ENCODE peak calls at places on chromosome 20, in nine cellular contexts. H is endothelial cell of umbilical vein, X is body of pancreas, A is ovary, L is transverse colon, K is lower leg skin, P is heart left ventricle, F is IMR-90, G is K562. C is an unnamed sample.

GRCh38 chr20:53794529-53795115 is 201.0 kb upstream of the ZNF217 start:
- DNase-seq in H (no peak), K (no peak), G (no peak), A (no peak), X (no peak), P (no peak), F (peak), L (no peak), C (no peak)

GRCh38 chr20:22371843-22372242 is 212.5 kb downstream of the FOXA2 start:
- DNase-seq in F (no peak), A (no peak), H (no peak), G (no peak), X (no peak), P (no peak), K (no peak), L (no peak), C (no peak)

GRCh38 chr20:56801991-56802740 is 173.1 kb downstream of the TFAP2C start:
- DNase-seq in P (no peak), A (no peak), H (no peak), F (peak), G (no peak), X (no peak), L (no peak), K (no peak), C (no peak)

GRCh38 chr20:37330316-37330715 is 15.6 kb upstream of the SRC start:
- DNase-seq in A (no peak), F (no peak), X (no peak), H (no peak), K (no peak), P (no peak), G (no peak), L (no peak), C (no peak)

GRCh38 chr20:29443819-29444218 is 1813.6 kb upstream of the DEFB115 start:
- DNase-seq in X (no peak), G (no peak), K (no peak), L (no peak), A (no peak), P (no peak), F (no peak), H (no peak), C (no peak)

GRCh38 chr20:56542489-56543020 is 9.5 kb downstream of the FAM209B start:
- DNase-seq in X (no peak), A (no peak), F (peak), H (no peak), K (no peak), G (no peak), L (no peak), P (no peak), C (no peak)

GRCh38 chr20:63587781-63588591 is 13.9 kb upstream of the HELZ2 start:
- DNase-seq in A (no peak), L (no peak), K (no peak), G (no peak), X (no peak), P (peak), H (no peak), F (no peak), C (no peak)

GRCh38 chr20:47276856-47277541 is 79.5 kb downstream of the ZMYND8 start:
- DNase-seq in P (peak), K (peak), F (peak), X (peak), A (peak), L (no peak), G (no peak), H (peak), C (no peak)

GRCh38 chr20:62328684-62329388 is 26.0 kb downstream of the ADRM1 start:
- DNase-seq in K (no peak), H (no peak), X (no peak), L (no peak), A (no peak), G (no peak), F (no peak), P (no peak), C (no peak)

GRCh38 chr20:62327726-62328495 is 25.1 kb downstream of the ADRM1 start:
- DNase-seq in K (no peak), F (no peak), L (no peak), A (no peak), X (no peak), P (no peak), G (no peak), H (no peak), C (no peak)

GRCh38 chr20:62326959-62327725 is 24.3 kb downstream of the ADRM1 start:
- DNase-seq in P (no peak), H (no peak), X (no peak), F (no peak), G (no peak), L (no peak), K (no peak), A (no peak), C (no peak)

GRCh38 chr20:62325172-62325905 is 22.5 kb downstream of the ADRM1 start:
- DNase-seq in P (peak), G (no peak), A (no peak), K (no peak), F (no peak), L (no peak), X (no peak), H (no peak), C (no peak)

GRCh38 chr20:62326559-62326958 is 23.8 kb downstream of the ADRM1 start:
- DNase-seq in G (no peak), L (no peak), P (no peak), A (no peak), X (no peak), H (no peak), K (no peak), F (no peak), C (no peak)
- TF ChIP-seq POLR2A in G (no peak), L (no peak), P (no peak), A (no peak), X (no peak), H (no peak), K (no peak), F (no peak), C (no peak)

GRCh38 chr20:33789858-33790182 is 21.3 kb upstream of the CHMP4B start:
- DNase-seq in G (no peak), H (no peak), L (no peak), K (no peak), P (no peak), F (no peak), A (no peak), X (no peak), C (no peak)

GRCh38 chr20:33788351-33789049 is 22.6 kb upstream of the CHMP4B start:
- DNase-seq in F (no peak), H (no peak), K (no peak), G (no peak), L (peak), X (no peak), A (no peak), P (no peak), C (no peak)

GRCh38 chr20:33789109-33789857 is 21.9 kb upstream of the CHMP4B start:
- DNase-seq in K (peak), A (peak), L (peak), P (no peak), F (peak), X (peak), H (peak), G (peak), C (peak)

GRCh38 chr20:33785503-33785902 is 25.6 kb upstream of the CHMP4B start:
- DNase-seq in K (no peak), P (no peak), F (no peak), G (no peak), H (no peak), L (no peak), A (no peak), X (no peak), C (no peak)

GRCh38 chr20:33787253-33787891 is 23.8 kb upstream of the CHMP4B start:
- DNase-seq in P (no peak), H (peak), K (no peak), X (no peak), G (no peak), F (no peak), L (no peak), A (no peak), C (no peak)
- TF ChIP-seq POLR2A in P (no peak), H (peak), K (no peak), X (no peak), G (no peak), F (no peak), L (no peak), A (no peak), C (no peak)

GRCh38 chr20:1894471-1894950 is 696 bp upstream of the SIRPA start:
- DNase-seq in L (peak), X (peak), H (peak), K (no peak), A (peak), F (peak), P (peak), G (no peak), C (peak)
- TF ChIP-seq POLR2A in L (peak), X (no peak), H (peak), K (no peak), A (no peak), F (peak), P (no peak), G (no peak), C (peak)

DNA sequence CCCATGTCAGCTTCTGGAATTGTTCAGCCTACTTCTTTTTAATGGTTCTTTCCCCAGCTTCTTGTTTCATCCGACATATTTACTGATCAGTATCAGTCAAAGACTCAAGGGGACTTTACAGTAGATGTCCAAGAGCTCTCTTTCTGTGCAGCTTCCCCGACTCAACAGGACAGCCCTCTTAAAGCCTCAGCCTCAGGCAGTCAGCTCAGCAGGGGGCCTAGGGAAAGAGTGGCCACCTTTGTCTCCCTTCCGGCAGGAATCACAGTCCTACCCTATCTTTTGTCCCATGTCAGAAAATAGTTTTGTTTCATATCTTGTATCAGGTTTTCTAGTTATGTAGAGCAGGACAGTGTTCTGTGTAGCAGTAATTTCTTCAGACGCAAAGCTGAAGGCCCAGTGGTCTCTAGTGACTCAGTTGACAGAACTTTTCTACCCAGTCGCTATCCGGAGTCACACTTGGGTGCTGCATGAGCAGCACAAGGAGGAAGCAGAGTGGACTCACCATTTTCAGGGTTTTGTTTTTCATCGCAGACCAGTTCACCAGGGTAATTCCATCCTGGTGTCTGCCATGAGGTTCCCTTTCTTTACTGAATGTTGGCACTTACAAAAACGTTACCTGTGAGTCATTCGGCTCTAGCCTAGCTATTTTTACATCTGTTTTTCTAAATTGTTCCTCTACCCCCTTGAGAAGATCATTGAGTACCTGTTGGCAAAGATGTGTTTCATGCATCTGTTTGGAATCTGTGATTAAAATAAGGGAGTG is 47.7 kb downstream of the SPATA2 start:
- DNase-seq in G (no peak), X (no peak), P (no peak), L (no peak), K (no peak), A (no peak), H (no peak), F (no peak), C (no peak)
- TF ChIP-seq POLR2A in G (no peak), X (no peak), P (no peak), L (no peak), K (no peak), A (no peak), H (no peak), F (no peak), C (no peak)

GRCh38 chr20:17570347-17571152 is 675 bp downstream of the DSTN start:
- DNase-seq in A (peak), H (peak), G (peak), L (peak), K (peak), X (peak), P (peak), F (peak), C (no peak)
- TF ChIP-seq POLR2A in A (no peak), H (no peak), G (no peak), L (peak), K (no peak), X (peak), P (no peak), F (no peak), C (no peak)

GRCh38 chr20:48360338-48360698 is 467.5 kb downstream of the PREX1 start:
- DNase-seq in K (no peak), P (no peak), X (no peak), G (no peak), L (peak), F (no peak), H (no peak), A (no peak), C (no peak)
- TF ChIP-seq POLR2A in K (no peak), P (no peak), X (no peak), G (no peak), L (no peak), F (no peak), H (no peak), A (no peak), C (no peak)

GRCh38 chr20:33994624-33994913 is 858 bp downstream of the RALY start:
- DNase-seq in A (no peak), G (no peak), L (no peak), F (no peak), P (no peak), K (no peak), X (no peak), H (no peak), C (no peak)

GRCh38 chr20:33993800-33994623 is at the start of gene RALY:
- DNase-seq in P (peak), L (peak), H (peak), K (peak), F (peak), A (peak), G (peak), X (peak), C (peak)

GRCh38 chr20:33992145-33992922 is 1.4 kb upstream of the RALY start:
- DNase-seq in F (peak), K (peak), L (no peak), P (no peak), H (no peak), X (no peak), G (peak), A (no peak), C (no peak)

GRCh38 chr20:33991498-33991897 is 2.2 kb upstream of the RALY start:
- DNase-seq in F (no peak), G (no peak), A (no peak), P (no peak), K (no peak), L (no peak), H (no peak), X (no peak), C (no peak)

GRCh38 chr20:33992923-33993799 is 550 bp upstream of the RALY start:
- DNase-seq in L (peak), X (peak), A (peak), H (peak), K (peak), P (peak), F (peak), G (peak), C (peak)
- TF ChIP-seq POLR2A in L (peak), X (peak), A (peak), H (peak), K (no peak), P (peak), F (peak), G (peak), C (peak)

GRCh38 chr20:45342863-45343444 is 5.3 kb downstream of the SDC4 start:
- DNase-seq in X (no peak), G (no peak), A (no peak), K (no peak), L (no peak), P (no peak), H (no peak), F (no peak), C (no peak)

GRCh38 chr20:45341939-45342862 is 6.0 kb downstream of the SDC4 start:
- DNase-seq in K (peak), H (peak), X (peak), A (peak), L (peak), G (peak), P (peak), F (peak), C (no peak)

GRCh38 chr20:45343445-45343866 is 4.8 kb downstream of the SDC4 start:
- DNase-seq in X (peak), A (no peak), P (no peak), H (no peak), K (no peak), G (peak), L (peak), F (no peak), C (no peak)

GRCh38 chr20:45345104-45345936 is 2.9 kb downstream of the SDC4 start:
- DNase-seq in K (peak), G (no peak), F (no peak), X (peak), L (peak), H (no peak), P (no peak), A (no peak), C (no peak)

GRCh38 chr20:45343867-45344721 is 4.1 kb downstream of the SDC4 start:
- DNase-seq in F (peak), A (no peak), G (peak), X (peak), K (peak), H (peak), P (no peak), L (peak), C (peak)
- TF ChIP-seq POLR2A in F (peak), A (no peak), G (peak), X (peak), K (no peak), H (no peak), P (peak), L (peak), C (no peak)

DNA sequence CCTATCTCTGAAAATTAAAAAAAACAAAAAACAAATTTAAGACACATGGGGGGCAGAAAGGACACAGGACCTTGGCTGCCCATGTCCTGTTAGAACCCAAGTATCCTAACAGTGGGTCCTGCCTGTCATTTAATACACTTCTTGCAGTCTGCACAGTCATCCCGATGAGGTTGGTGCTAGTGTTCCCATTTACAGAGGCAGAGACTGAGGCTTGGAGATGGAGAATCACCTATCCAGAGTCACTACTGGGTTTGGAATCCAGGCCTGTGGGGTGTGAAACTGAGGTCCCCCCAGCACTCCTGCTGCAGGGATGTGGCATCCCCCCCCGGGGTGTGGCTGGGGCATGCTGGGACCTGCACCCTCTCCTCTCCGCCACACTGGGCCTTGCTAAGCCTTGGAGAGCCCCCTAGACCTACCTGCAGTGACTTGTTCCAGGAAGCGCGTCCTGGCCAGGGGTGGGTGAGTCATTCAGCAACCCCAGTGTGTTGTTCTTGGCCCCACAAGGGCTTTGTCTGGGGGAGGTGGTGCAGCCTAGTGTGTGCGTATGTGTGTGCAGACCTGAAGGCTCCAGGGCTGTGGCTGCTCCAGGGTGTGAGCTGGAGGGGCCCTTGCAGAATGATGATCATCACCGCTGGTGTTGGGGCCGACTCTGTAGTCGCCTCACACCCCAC is 49.7 kb downstream of the BCAS4 start:
- DNase-seq in X (no peak), L (no peak), G (peak), F (peak), H (peak), K (peak), A (no peak), P (no peak), C (peak)
- TF ChIP-seq POLR2A in X (no peak), L (no peak), G (no peak), F (no peak), H (no peak), K (no peak), A (no peak), P (no peak), C (no peak)